ENCODE peak calls at places on chromosomes 16 and 17, in six cellular contexts. A, H, T, F, K and L are unnamed samples.

GRCh38 chr16:7839568-7839967 is 506.9 kb downstream of the RBFOX1 start:
- DNase-seq in K (no peak), H (no peak), T (no peak), A (peak), F (no peak), L (no peak)

GRCh38 chr16:89581861-89582563 is 6.5 kb downstream of the CPNE7 start:
- DNase-seq in T (no peak), K (no peak), F (no peak), H (no peak), A (no peak), L (peak)

GRCh38 chr16:48291303-48291702 is 44.0 kb upstream of the ABCC11 start:
- DNase-seq in H (no peak), F (no peak), T (no peak), K (peak), A (no peak), L (no peak)

GRCh38 chr16:25063865-25064264 is 47.7 kb upstream of the LCMT1 start:
- DNase-seq in T (no peak), F (no peak), K (peak), A (no peak), H (no peak), L (no peak)

GRCh38 chr16:4382795-4383357 is 11.2 kb downstream of the VASN start:
- DNase-seq in T (no peak), F (no peak), H (no peak), A (no peak), K (no peak), L (no peak)

GRCh38 chr17:39820541-39820940 is 43.6 kb downstream of the IKZF3 start:
- DNase-seq in A (no peak), H (no peak), K (no peak), F (no peak), T (no peak), L (no peak)

GRCh38 chr16:21205303-21205702 is 6.1 kb downstream of the ZP2 start:
- DNase-seq in T (no peak), H (no peak), F (no peak), A (no peak), K (no peak), L (no peak)

GRCh38 chr17:79700574-79700973 is 30.2 kb upstream of the ENPP7 start:
- DNase-seq in K (no peak), F (no peak), T (no peak), H (no peak), A (no peak), L (no peak)

GRCh38 chr17:57572600-57572999 is 172.5 kb downstream of the CCDC182 start:
- DNase-seq in H (no peak), T (no peak), F (no peak), A (no peak), K (no peak), L (no peak)

GRCh38 chr16:88569614-88569984 is 604 bp upstream of the ZC3H18 start:
- DNase-seq in A (peak), T (no peak), K (no peak), F (peak), H (no peak), L (no peak)

GRCh38 chr17:81488276-81488860 is 24.2 kb downstream of the ACTG1 start:
- DNase-seq in H (no peak), A (no peak), K (no peak), T (no peak), F (peak), L (no peak)

GRCh38 chr17:41532947-41533570 is 5.0 kb upstream of the KRT19 start:
- DNase-seq in T (no peak), A (no peak), H (no peak), K (no peak), F (no peak), L (no peak)

GRCh38 chr16:56626685-56627084 is 1.1 kb downstream of the MT1E start:
- DNase-seq in K (no peak), T (no peak), F (no peak), H (no peak), A (no peak), L (no peak)

GRCh38 chr17:80474231-80474932 is 2.0 kb downstream of the NPTX1 start:
- DNase-seq in A (no peak), H (no peak), F (no peak), K (no peak), T (no peak), L (no peak)

GRCh38 chr16:1426734-1427451 is 4.0 kb upstream of the PERCC1 start:
- DNase-seq in K (no peak), A (no peak), H (no peak), T (no peak), F (no peak), L (no peak)

GRCh38 chr17:35241520-35241919 is 1.4 kb upstream of the SLFN5 start:
- DNase-seq in F (no peak), A (no peak), T (no peak), K (no peak), H (peak), L (no peak)

GRCh38 chr16:50967827-50968612 is 183.1 kb downstream of the SALL1 start:
- DNase-seq in H (no peak), F (no peak), K (no peak), A (no peak), T (no peak), L (no peak)

GRCh38 chr17:10025976-10026785 is 121.1 kb upstream of the RCVRN start:
- DNase-seq in A (no peak), H (no peak), K (no peak), T (no peak), F (no peak), L (no peak)

GRCh38 chr17:8935194-8935593 is 30.3 kb downstream of the PIK3R5 start:
- DNase-seq in A (no peak), H (peak), F (no peak), K (no peak), T (no peak), L (no peak)

GRCh38 chr16:53129281-53130192 is 74.7 kb downstream of the CHD9 start:
- DNase-seq in T (no peak), A (no peak), H (no peak), K (peak), F (no peak), L (peak)

GRCh38 chr16:30096862-30097563 is 1.0 kb upstream of the YPEL3 start:
- DNase-seq in K (no peak), H (peak), A (no peak), T (no peak), F (no peak), L (no peak)

GRCh38 chr17:49519781-49520180 is 24.7 kb downstream of the NGFR start:
- DNase-seq in H (no peak), K (no peak), T (no peak), A (no peak), F (no peak), L (no peak)

GRCh38 chr16:68401871-68402747 is 46.2 kb downstream of the SMPD3 start:
- DNase-seq in A (no peak), H (no peak), T (no peak), K (peak), F (no peak), L (no peak)

GRCh38 chr16:4898811-4899473 is 38.0 kb downstream of the PPL start:
- DNase-seq in T (no peak), H (no peak), F (no peak), K (no peak), A (no peak), L (no peak)

GRCh38 chr17:7835818-7836595 is 2.0 kb downstream of the KDM6B start:
- DNase-seq in H (peak), K (peak), T (peak), A (peak), F (peak), L (peak)

GRCh38 chr16:81836279-81837054 is 57.4 kb downstream of the PLCG2 start:
- DNase-seq in K (no peak), A (no peak), T (no peak), F (no peak), H (no peak), L (no peak)

GRCh38 chr17:67615736-67616135 is 102.0 kb upstream of the NOL11 start:
- DNase-seq in F (no peak), K (no peak), T (no peak), H (no peak), A (no peak), L (no peak)

GRCh38 chr17:18250259-18250658 is 8.3 kb downstream of the FLII start:
- DNase-seq in K (no peak), A (no peak), T (no peak), H (no peak), F (no peak), L (peak)

GRCh38 chr16:49638696-49639629 is 216.9 kb downstream of the ZNF423 start:
- DNase-seq in K (no peak), T (no peak), A (no peak), H (no peak), F (peak), L (no peak)

GRCh38 chr16:630815-631405 is at the start of gene WFIKKN1:
- DNase-seq in F (peak), T (peak), A (peak), H (no peak), K (no peak), L (peak)

GRCh38 chr16:86878290-86879160 is 300.2 kb downstream of the FOXL1 start:
- DNase-seq in H (no peak), F (no peak), A (no peak), T (no peak), K (no peak), L (no peak)

GRCh38 chr17:33233855-33234228 is 59.3 kb downstream of the ASIC2 start:
- DNase-seq in K (no peak), A (no peak), F (peak), H (peak), T (no peak), L (peak)

GRCh38 chr17:8237175-8237574 is 10.7 kb downstream of the CTC1 start:
- DNase-seq in K (no peak), A (no peak), H (no peak), F (no peak), T (no peak), L (no peak)